ENCODE peak calls at places on chromosomes 2 and 18, in four cellular contexts. W, M, J and E are unnamed samples.

GRCh38 chr2:35454966-35455638 is 900.5 kb upstream of the CRIM1 start:
- DNase-seq in M (no peak), J (no peak), W (no peak), E (peak)

GRCh38 chr2:70901235-70902066 is 34.2 kb upstream of the ATP6V1B1 start:
- DNase-seq in W (no peak), J (no peak), M (no peak), E (peak)

GRCh38 chr2:9638532-9638931 is 7.7 kb upstream of the YWHAQ start:
- DNase-seq in W (peak), J (peak), M (no peak), E (peak)

GRCh38 chr2:137050949-137051348 is 285.6 kb downstream of the THSD7B start:
- DNase-seq in M (no peak), W (no peak), J (no peak), E (no peak)

GRCh38 chr2:16012626-16013501 is 72.5 kb downstream of the MYCN start:
- DNase-seq in M (no peak), J (no peak), W (no peak), E (no peak)

GRCh38 chr2:203400805-203401585 is 72.8 kb downstream of the ABI2 start:
- DNase-seq in M (no peak), J (no peak), W (no peak), E (no peak)

GRCh38 chr18:27411911-27412310 is 226.8 kb upstream of the CHST9 start:
- DNase-seq in J (no peak), M (no peak), W (no peak), E (no peak)

GRCh38 chr2:59589881-59590280 is 963.6 kb downstream of the BCL11A start:
- DNase-seq in J (no peak), M (no peak), W (peak), E (no peak)

GRCh38 chr2:25854613-25855012 is 23.7 kb downstream of the ASXL2 start:
- DNase-seq in J (no peak), M (no peak), W (no peak), E (no peak)

GRCh38 chr2:10368491-10369231 is 66.0 kb downstream of the HPCAL1 start:
- DNase-seq in M (no peak), W (no peak), J (peak), E (no peak)

GRCh38 chr18:41391616-41392610 is 563.1 kb upstream of the PIK3C3 start:
- DNase-seq in W (no peak), J (peak), M (peak), E (no peak)

GRCh38 chr2:40105593-40105992 is 326.5 kb upstream of the THUMPD2 start:
- DNase-seq in W (no peak), J (no peak), M (no peak), E (no peak)

GRCh38 chr2:162480067-162480466 is 136.1 kb downstream of the GCA start:
- DNase-seq in M (no peak), J (no peak), W (no peak), E (no peak)

GRCh38 chr18:56309104-56309503 is 329.3 kb downstream of the TXNL1 start:
- DNase-seq in M (no peak), J (no peak), W (no peak), E (no peak)

GRCh38 chr2:213995400-213996105 is 415.3 kb upstream of the VWC2L start:
- DNase-seq in W (no peak), M (no peak), J (no peak), E (peak)

GRCh38 chr2:148914463-148914862 is 39.4 kb downstream of the KIF5C start:
- DNase-seq in J (peak), M (no peak), W (no peak), E (no peak)

GRCh38 chr2:136444323-136444722 is 321.0 kb upstream of the THSD7B start:
- DNase-seq in W (no peak), J (no peak), M (no peak), E (no peak)

GRCh38 chr2:84900951-84901350 is 4.5 kb upstream of the TMSB10 start:
- DNase-seq in M (no peak), J (no peak), W (no peak), E (no peak)

DNA sequence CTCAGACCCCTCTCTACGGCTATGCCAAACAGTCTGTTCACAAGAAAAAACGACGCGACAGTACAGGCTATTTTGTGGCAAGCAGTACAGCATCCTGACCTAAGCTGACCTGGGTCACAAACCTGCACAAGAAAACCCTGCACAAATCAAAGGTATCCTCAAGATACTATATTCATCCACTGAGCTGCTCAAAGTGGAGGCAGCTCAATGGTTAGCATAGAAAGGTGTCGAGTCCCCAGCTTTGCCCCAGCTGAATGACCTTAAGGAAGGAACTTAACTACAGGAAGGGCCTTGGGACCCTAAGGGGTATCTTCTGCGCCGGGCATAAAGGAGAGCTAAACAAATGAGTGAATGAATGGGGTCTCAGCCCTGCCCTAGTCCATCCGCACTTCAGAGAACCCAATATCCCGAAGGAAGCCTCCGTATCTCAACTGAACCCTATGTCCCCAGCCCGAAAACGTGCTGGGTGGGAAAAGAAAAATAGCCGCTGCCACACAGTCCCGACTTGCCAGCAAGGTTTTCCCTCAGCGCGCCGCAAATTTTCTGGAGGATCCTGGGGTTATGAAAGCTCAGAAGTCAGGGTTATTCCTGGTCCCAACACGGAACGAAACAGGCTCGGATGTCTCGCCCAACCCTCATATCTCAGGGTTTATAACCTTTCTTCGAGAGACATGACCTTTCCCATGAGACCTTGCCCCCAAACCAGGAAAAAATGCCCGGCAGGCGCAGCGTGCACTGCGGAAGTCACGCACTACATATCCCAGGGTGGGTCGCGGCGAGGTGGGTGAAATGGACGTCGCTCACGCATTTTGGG is at the start of gene FASTKD1:
- DNase-seq in J (peak), W (peak), M (peak), E (peak)
- TF ChIP-seq POLR2A in J (no peak), W (no peak), M (peak), E (peak)

DNA sequence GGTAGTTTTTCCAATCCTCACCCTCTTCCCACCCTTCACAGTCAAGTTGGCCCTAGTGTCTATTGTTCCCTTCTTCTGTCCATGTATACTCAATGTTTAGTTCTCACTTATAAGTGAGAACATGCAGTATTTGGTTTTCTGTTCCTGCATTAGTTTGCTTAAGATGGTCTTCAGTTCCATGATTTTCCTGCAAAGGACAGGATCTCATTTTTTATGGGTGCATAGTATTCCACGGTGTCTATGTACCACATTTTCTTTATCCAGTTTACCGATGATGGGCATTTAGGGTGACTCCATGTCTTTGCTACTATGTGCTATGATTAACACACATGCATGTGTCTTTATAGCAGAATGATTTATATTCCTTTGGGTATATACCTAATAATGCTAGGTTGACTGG is 104.4 kb downstream of the STRN start:
- DNase-seq in W (no peak), M (no peak), J (no peak), E (no peak)
- TF ChIP-seq POLR2A in W (no peak), M (no peak), J (no peak), E (no peak)

DNA sequence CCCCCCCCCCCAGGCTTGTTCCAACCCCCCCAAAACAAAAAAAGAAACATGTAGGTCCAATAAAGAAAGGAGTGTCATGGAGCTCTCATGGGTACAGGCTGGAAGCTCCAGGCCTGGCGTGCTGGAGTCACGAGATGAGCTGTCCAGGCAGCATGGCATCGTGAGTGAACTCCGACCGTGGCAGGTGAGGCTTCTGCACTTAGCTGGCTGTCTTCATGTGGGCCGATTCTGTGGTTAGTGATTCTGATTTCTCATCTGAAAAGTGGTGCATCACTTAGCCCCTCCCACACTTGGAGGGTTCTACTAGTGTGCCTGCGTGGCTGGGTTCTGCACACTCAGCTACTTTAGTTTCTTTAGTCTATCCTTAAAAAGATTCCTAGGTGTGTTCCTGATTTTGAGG is 126.4 kb upstream of the MGAT5 start:
- DNase-seq in J (no peak), M (peak), W (no peak), E (no peak)
- TF ChIP-seq POLR2A in J (no peak), M (no peak), W (no peak), E (no peak)

DNA sequence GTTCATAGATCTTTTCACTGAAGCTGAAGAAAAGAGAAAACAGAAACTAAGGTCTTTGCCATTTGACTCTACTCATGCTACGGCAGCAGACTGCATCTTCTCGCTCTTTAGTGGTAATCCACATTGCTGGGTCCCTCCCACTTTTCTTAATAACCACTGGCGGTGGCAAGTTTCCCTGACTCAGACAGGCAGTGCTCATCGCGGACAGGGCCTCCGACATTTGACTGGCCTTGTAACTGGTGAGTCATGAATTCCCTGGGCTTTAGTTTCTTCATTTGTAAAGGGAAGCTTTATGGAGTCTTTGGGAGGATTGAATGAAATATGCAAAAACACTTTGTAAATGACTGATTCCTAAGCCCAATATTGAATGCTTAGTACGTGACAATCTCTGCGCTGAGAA is 238.2 kb upstream of the RBBP8 start:
- DNase-seq in J (peak), M (no peak), W (peak), E (peak)
- TF ChIP-seq POLR2A in J (no peak), M (no peak), W (no peak), E (no peak)

GRCh38 chr2:37323770-37324535 is 680 bp downstream of the PRKD3 start:
- DNase-seq in W (peak), J (peak), M (peak), E (no peak)
- TF ChIP-seq POLR2A in W (peak), J (no peak), M (no peak), E (no peak)

GRCh38 chr2:12716250-12717190 is at the start of gene TRIB2:
- DNase-seq in W (peak), J (peak), M (peak), E (peak)
- TF ChIP-seq POLR2A in W (peak), J (no peak), M (no peak), E (peak)

GRCh38 chr2:23711979-23712755 is 214.8 kb downstream of the ATAD2B start:
- DNase-seq in J (no peak), M (no peak), W (no peak), E (no peak)
- TF ChIP-seq POLR2A in J (no peak), M (no peak), W (no peak), E (no peak)

GRCh38 chr2:20074001-20074648 is 22.7 kb upstream of the LAPTM4A start:
- DNase-seq in M (no peak), J (peak), W (no peak), E (no peak)
- TF ChIP-seq POLR2A in M (no peak), J (no peak), W (no peak), E (no peak)

GRCh38 chr18:2569338-2570207 is 1.7 kb downstream of the METTL4 start:
- DNase-seq in M (no peak), W (no peak), J (no peak), E (no peak)

GRCh38 chr18:2570772-2571199 is 519 bp downstream of the METTL4 start:
- DNase-seq in J (peak), M (peak), W (peak), E (peak)

GRCh38 chr18:2572892-2573291 is 1.5 kb downstream of the NDC80 start:
- DNase-seq in J (no peak), W (no peak), M (no peak), E (no peak)

GRCh38 chr18:2572144-2572682 is 856 bp downstream of the NDC80 start:
- DNase-seq in W (no peak), J (no peak), M (no peak), E (no peak)

DNA sequence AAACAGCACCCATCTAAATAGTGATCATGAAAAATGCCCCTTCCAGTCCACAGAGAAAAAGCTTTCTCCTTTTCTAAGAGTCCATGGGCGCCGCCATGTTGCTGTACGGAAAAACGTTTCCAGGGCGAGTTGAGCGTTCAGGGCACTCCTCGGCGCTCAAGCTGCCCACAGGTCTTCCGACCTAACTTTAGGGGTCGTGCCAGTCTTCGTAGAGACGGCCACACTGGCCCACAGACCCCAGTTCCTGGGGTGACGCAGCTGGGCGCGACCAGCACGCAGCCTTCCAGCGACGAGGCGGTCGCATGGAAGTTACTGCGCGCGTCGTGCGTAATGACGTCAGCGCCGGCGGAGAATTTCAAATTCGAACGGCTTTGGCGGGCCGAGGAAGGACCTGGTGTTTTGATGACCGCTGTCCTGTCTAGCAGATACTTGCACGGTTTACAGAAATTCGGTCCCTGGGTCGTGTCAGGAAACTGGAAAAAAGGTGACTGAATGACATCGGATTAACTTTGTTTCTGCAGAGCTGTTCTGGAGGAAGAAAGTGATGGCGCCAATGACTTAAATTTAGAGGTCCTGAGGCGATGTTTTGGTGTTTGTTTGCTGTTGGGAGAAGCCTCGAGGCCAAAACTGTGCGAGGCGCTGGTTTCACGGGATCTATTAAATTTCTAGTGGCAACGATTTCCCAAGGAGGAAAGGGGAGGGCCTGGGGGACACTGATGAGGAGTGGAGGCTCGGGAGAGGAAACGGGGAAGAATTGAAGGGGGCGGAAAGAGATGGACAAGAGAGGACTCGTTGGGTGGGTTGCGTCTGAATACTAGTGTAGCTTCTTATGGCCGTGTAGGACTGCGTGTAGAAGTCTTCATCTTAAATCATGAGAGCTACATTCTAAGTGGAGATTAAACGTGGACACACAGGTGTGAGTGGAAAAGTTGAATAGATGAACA is at the start of the genes METTL4 and NDC80:
- DNase-seq in M (peak), J (peak), W (peak), E (peak)
- TF ChIP-seq POLR2A in M (no peak), J (peak), W (peak), E (peak)

DNA sequence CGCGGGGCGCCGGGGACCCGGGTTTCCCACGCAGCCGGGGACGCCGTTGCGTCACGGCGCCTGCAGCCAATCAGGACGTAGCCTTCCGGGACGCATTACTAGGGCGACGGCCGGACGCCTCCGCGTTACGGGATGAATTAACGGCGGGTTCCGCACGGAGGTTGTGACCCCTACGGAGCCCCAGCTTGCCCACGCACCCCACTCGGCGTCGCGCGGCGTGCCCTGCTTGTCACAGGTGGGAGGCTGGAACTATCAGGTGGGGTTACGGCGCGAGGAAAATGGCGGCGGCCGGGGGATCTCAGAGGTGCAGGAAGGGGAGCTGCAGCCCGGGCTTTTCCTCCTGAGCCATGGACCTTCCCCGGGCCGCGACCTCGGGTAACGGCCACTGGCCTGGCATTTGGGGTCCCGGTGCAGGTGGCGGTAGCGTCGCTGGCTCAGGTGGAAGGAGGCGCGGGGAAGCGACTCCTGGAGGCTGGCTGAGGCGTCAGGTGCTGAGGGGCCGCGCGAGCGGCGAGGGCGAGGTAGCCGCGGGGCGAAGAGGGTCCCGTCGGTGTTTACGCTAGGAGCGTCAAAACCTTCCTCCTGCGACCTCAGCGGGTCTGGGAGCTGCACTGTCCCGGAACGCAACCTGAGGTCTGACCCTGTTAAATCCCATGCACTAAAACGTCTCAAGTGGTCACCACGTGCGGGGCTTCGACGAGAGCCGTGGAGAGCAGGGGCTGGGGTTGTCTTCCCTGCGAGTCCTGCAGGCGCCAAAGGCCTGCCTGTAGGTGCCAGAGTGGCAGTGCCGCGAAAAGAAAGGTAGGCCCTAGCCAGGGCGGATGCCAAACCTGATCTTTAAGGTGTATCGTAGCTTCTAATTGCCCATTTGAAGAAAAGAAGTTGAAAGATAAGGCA is at the start of gene LCLAT1:
- DNase-seq in W (peak), M (peak), J (peak), E (peak)
- TF ChIP-seq POLR2A in W (peak), M (peak), J (no peak), E (no peak)